ENCODE peak calls at places on chromosomes 2 and 18, in five cellular contexts. L, E, S, P and V are unnamed samples. For H3K4me1, the result is how much of the 10 kb centered on the place peaks cover.

GRCh38 chr2:35463805-35464596 is 891.6 kb upstream of the CRIM1 start:
- DNase-seq in L (peak), E (no peak), S (no peak), P (no peak), V (no peak)

GRCh38 chr2:62760026-62760425 is 54.5 kb downstream of the EHBP1 start:
- DNase-seq in L (no peak), E (no peak), S (no peak), P (no peak), V (no peak)

GRCh38 chr2:143778981-143779380 is 649.8 kb downstream of the ARHGAP15 start:
- DNase-seq in L (peak), E (no peak), S (no peak), P (peak), V (no peak)

GRCh38 chr2:191593622-191594416 is 84.1 kb upstream of the NABP1 start:
- DNase-seq in L (peak), E (no peak), S (no peak), P (no peak), V (no peak)

GRCh38 chr2:39629646-39630045 is 36.1 kb upstream of the TMEM178A start:
- DNase-seq in L (no peak), E (no peak), S (no peak), P (no peak), V (no peak)

GRCh38 chr18:56890632-56891031 is 239.5 kb downstream of the WDR7 start:
- DNase-seq in L (peak), E (no peak), S (no peak), P (no peak), V (no peak)

GRCh38 chr2:126378176-126378575 is 277.8 kb upstream of the GYPC start:
- DNase-seq in L (no peak), E (no peak), S (no peak), P (no peak), V (no peak)

GRCh38 chr2:23988371-23988770 is 21.5 kb upstream of the MFSD2B start:
- DNase-seq in L (no peak), E (no peak), S (no peak), P (no peak), V (no peak)

GRCh38 chr2:161992526-161992925 is 81.5 kb downstream of the DPP4 start:
- DNase-seq in L (peak), E (no peak), S (no peak), P (no peak), V (no peak)

GRCh38 chr18:74342416-74343043 is 26.9 kb downstream of the C18orf63 start:
- DNase-seq in L (peak), E (no peak), S (peak), P (peak), V (peak)

GRCh38 chr18:51234117-51235010 is 36.9 kb upstream of the MEX3C start:
- DNase-seq in L (no peak), E (no peak), S (no peak), P (no peak), V (no peak)

GRCh38 chr2:239256297-239256696 is 144.5 kb downstream of the HDAC4 start:
- DNase-seq in L (no peak), E (peak), S (no peak), P (no peak), V (no peak)

GRCh38 chr18:23859466-23860352 is 154.8 kb upstream of the TTC39C start:
- DNase-seq in L (no peak), E (no peak), S (no peak), P (no peak), V (no peak)

GRCh38 chr2:230575640-230576324 is 136.9 kb upstream of the CAB39 start:
- DNase-seq in L (no peak), E (no peak), S (no peak), P (no peak), V (no peak)

GRCh38 chr18:44938396-44939036 is 257.8 kb downstream of the SETBP1 start:
- DNase-seq in L (no peak), E (no peak), S (no peak), P (peak), V (no peak)

GRCh38 chr2:238449241-238449640 is 22.5 kb downstream of the ASB1 start:
- DNase-seq in L (no peak), E (no peak), S (no peak), P (no peak), V (no peak)

GRCh38 chr2:38835990-38836389 is 39.7 kb downstream of the DHX57 start:
- DNase-seq in L (no peak), E (no peak), S (no peak), P (no peak), V (no peak)

GRCh38 chr2:170087394-170087793 is 90.6 kb upstream of the MYO3B start:
- DNase-seq in L (no peak), E (no peak), S (no peak), P (no peak), V (no peak)

GRCh38 chr2:655626-656025 is 21.6 kb downstream of the TMEM18 start:
- DNase-seq in L (peak), E (no peak), S (no peak), P (no peak), V (no peak)

GRCh38 chr2:25103287-25103871 is 61.5 kb downstream of the EFR3B start:
- DNase-seq in L (peak), E (no peak), S (no peak), P (no peak), V (no peak)

GRCh38 chr18:30588673-30589164 is 453.8 kb downstream of the DSC3 start:
- DNase-seq in L (no peak), E (no peak), S (no peak), P (no peak), V (no peak)

GRCh38 chr2:189819297-189819704 is 35.1 kb downstream of the PMS1 start:
- DNase-seq in L (peak), E (no peak), S (no peak), P (no peak), V (no peak)

GRCh38 chr2:162073776-162074578 is at the start of gene DPP4:
- DNase-seq in L (peak), E (peak), S (no peak), P (peak), V (peak)

GRCh38 chr2:185567940-185568339 is 170.7 kb upstream of the FSIP2 start:
- DNase-seq in L (no peak), E (no peak), S (no peak), P (no peak), V (no peak)

GRCh38 chr2:133972786-133973185 is 281.1 kb upstream of the MGAT5 start:
- DNase-seq in L (peak), E (no peak), S (peak), P (no peak), V (no peak)

GRCh38 chr2:109582928-109583895 is 30.6 kb downstream of the SEPTIN10 start:
- DNase-seq in L (peak), E (no peak), S (no peak), P (no peak), V (no peak)

GRCh38 chr2:25262288-25262687 is 79.4 kb downstream of the DNMT3A start:
- DNase-seq in L (no peak), E (no peak), S (no peak), P (no peak), V (no peak)

GRCh38 chr2:68059769-68060525 is 2.9 kb downstream of the C1D start:
- DNase-seq in L (peak), E (no peak), S (no peak), P (no peak), V (no peak)

GRCh38 chr2:181810823-181811695 is 80.5 kb upstream of the ITPRID2 start:
- DNase-seq in L (peak), E (no peak), S (no peak), P (no peak), V (no peak)

GRCh38 chr2:220892018-220892634 is 680.0 kb downstream of the EPHA4 start:
- DNase-seq in L (peak), E (no peak), S (no peak), P (no peak), V (no peak)

GRCh38 chr2:113886479-113887383 is 3.2 kb upstream of the ACTR3 start:
- DNase-seq in L (peak), E (peak), S (peak), P (no peak), V (no peak)

GRCh38 chr18:79484661-79485621 is 89.2 kb downstream of the NFATC1 start:
- DNase-seq in L (peak), E (peak), S (peak), P (peak), V (peak)

GRCh38 chr18:79486356-79487197 is 90.8 kb downstream of the NFATC1 start:
- DNase-seq in L (no peak), E (peak), S (no peak), P (no peak), V (no peak)

GRCh38 chr18:79487198-79488165 is 91.8 kb downstream of the NFATC1 start:
- DNase-seq in L (no peak), E (peak), S (no peak), P (no peak), V (no peak)

GRCh38 chr18:79483971-79484491 is 88.3 kb downstream of the NFATC1 start:
- DNase-seq in L (no peak), E (peak), S (no peak), P (no peak), V (no peak)

GRCh38 chr18:79485788-79486355 is 90.1 kb downstream of the NFATC1 start:
- DNase-seq in L (peak), E (peak), S (no peak), P (no peak), V (no peak)
- H3K4me3 ChIP-seq in L (no peak), E (no peak), S (no peak), P (no peak), V (no peak)

DNA sequence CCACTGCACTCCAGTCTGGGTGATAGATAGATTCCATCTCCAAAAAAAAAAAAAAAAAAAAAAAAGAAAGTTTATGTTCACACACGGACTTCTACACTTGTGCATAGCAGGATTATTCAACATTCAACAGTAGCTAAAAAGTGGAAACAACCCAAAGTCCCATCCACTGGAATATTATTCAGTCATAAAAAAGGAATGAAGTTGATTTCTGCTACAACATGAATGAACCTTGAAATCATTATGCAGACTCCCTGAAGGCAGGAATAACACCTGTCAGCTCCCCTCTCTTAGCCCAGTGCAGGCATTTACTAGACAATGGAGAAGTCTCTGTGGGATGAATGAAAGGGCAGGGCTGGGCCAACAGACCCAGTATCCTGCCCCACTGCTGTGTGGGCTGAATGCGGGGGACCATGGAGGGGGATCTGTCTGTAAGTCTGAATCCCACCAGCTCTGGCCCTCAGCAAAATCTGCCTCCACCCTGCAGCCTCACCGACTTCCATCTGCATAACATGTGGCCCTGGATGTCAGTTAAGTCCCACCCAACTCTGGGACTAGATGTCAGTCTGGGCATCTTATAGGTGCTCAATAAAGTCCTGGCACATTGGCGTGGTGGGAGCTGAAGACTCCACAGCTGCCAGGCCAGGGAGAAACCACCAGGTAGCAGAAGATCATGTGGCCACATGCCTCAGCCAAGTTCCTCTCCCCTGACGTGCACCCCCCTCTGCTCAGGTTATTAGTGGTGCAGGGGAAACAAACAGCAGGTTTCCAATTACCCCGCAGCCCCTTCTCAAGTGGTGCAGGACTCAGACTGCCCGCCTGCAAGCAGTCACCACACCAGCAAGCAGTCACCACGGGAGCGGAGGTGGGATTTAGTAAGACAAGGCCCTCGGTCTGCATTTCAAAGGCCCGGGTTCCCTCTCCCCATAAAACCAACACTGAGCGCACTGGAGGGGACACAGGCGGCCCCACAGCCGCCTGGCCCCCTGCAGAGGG is 8.9 kb downstream of the ZFP36L2 start:
- DNase-seq in L (peak), E (peak), S (no peak), P (peak), V (peak)
- H3K4me1 ChIP-seq in L (under half), E (under half), S (under half), P (half or more), V (under half)

DNA sequence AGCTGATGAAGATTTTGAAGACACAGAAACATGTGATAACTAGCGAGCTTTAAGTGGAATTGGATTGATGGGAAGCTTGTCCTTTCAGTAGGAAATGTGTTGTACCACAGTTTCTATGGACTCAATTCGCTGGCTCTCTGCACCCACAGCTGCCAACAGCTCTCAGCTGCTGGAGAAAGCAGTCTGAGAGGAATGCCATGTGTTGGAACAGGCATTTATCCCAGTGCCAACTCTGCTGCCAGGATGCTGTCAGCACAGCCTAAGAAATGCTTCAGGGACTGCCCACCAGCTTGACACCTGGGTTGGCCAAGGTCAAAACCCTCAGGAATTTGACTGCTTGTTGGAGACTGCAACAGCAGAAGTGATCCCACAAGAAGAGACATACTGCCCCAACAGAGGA is 193.0 kb upstream of the THSD7B start:
- DNase-seq in L (no peak), E (no peak), S (no peak), P (no peak), V (no peak)
- H3K4me3 ChIP-seq in L (no peak), E (no peak), S (no peak), P (no peak), V (no peak)

GRCh38 chr2:71466301-71467179 is 13.2 kb downstream of the DYSF start:
- DNase-seq in L (peak), E (peak), S (no peak), P (peak), V (peak)
- H3K4me1 ChIP-seq in L (under half), E (under half), S (under half), P (under half), V (under half)

GRCh38 chr2:26901326-26902183 is 53.6 kb downstream of the DPYSL5 start:
- DNase-seq in L (no peak), E (no peak), S (no peak), P (peak), V (no peak)

GRCh38 chr2:26900831-26901321 is 52.9 kb downstream of the DPYSL5 start:
- DNase-seq in L (no peak), E (no peak), S (no peak), P (peak), V (no peak)

GRCh38 chr2:26899500-26900164 is 51.7 kb downstream of the DPYSL5 start:
- DNase-seq in L (no peak), E (no peak), S (no peak), P (no peak), V (no peak)

GRCh38 chr2:26897807-26898479 is 50.0 kb downstream of the DPYSL5 start:
- DNase-seq in L (no peak), E (no peak), S (no peak), P (no peak), V (no peak)

GRCh38 chr2:26898480-26899058 is 50.6 kb downstream of the DPYSL5 start:
- DNase-seq in L (no peak), E (no peak), S (no peak), P (no peak), V (no peak)
- H3K4me3 ChIP-seq in L (no peak), E (no peak), S (no peak), P (no peak), V (no peak)

GRCh38 chr2:85703329-85703728 is 9.2 kb downstream of the GNLY start:
- DNase-seq in L (no peak), E (no peak), S (no peak), P (no peak), V (no peak)
- H3K4me1 ChIP-seq in L (under half), E (under half), S (under half), P (under half), V (under half)

GRCh38 chr2:98496750-98497493 is 52.3 kb downstream of the INPP4A start:
- DNase-seq in L (no peak), E (peak), S (no peak), P (no peak), V (no peak)
- H3K4me3 ChIP-seq in L (no peak), E (no peak), S (no peak), P (no peak), V (no peak)

GRCh38 chr18:3830604-3831003 is 380.6 kb downstream of the TGIF1 start:
- DNase-seq in L (peak), E (no peak), S (no peak), P (no peak), V (no peak)
- H3K4me1 ChIP-seq in L (under half), E (under half), S (under half), P (under half), V (under half)

GRCh38 chr2:200223385-200223784 is 83.1 kb upstream of the SPATS2L start:
- DNase-seq in L (peak), E (no peak), S (no peak), P (no peak), V (no peak)
- H3K4me3 ChIP-seq in L (no peak), E (no peak), S (no peak), P (no peak), V (no peak)

GRCh38 chr2:227462972-227463931 is 8.7 kb upstream of the AGFG1 start:
- DNase-seq in L (no peak), E (no peak), S (no peak), P (peak), V (no peak)

GRCh38 chr2:227462463-227462951 is 9.4 kb upstream of the AGFG1 start:
- DNase-seq in L (no peak), E (no peak), S (no peak), P (no peak), V (no peak)

GRCh38 chr2:227460079-227460485 is 11.9 kb upstream of the AGFG1 start:
- DNase-seq in L (peak), E (peak), S (no peak), P (no peak), V (no peak)

GRCh38 chr2:227460833-227461232 is 11.1 kb upstream of the AGFG1 start:
- DNase-seq in L (peak), E (no peak), S (no peak), P (no peak), V (no peak)

GRCh38 chr2:227461878-227462462 is 10.0 kb upstream of the AGFG1 start:
- DNase-seq in L (no peak), E (no peak), S (no peak), P (no peak), V (no peak)
- H3K4me1 ChIP-seq in L (under half), E (under half), S (under half), P (under half), V (under half)